ENCODE peak calls at places on chromosomes 6 and 20, in ten cellular contexts. A is cardiac septum, I is cerebellar cortex, C is NCI-H1105 treated with DMSO at 0.1 percent for 48 hours, R is NCI-H2171 treated with DMSO at 0.1 percent for 48 hours, X is fibroblast of the aortic adventitia, E is M059J, F is kidney glomerular epithelial cell, M is endothelial cell, Z is sigmoid colon. T is an unnamed sample.

GRCh38 chr6:53065266-53066058 is at the start of gene FBXO9:
- DNase-seq in A (peak), I (no peak), C (peak), R (peak), X (no peak), E (no peak), F (no peak), M (peak), Z (peak), T (peak)

GRCh38 chr6:67679566-67680296 is 955.4 kb upstream of the ADGRB3 start:
- DNase-seq in A (no peak), I (no peak), C (no peak), R (no peak), X (peak), E (peak), F (no peak), M (no peak), Z (no peak), T (no peak)

GRCh38 chr20:62706344-62706743 is 2.3 kb upstream of the NTSR1 start:
- DNase-seq in A (no peak), I (no peak), C (no peak), R (no peak), X (no peak), E (no peak), F (no peak), M (no peak), Z (no peak), T (no peak)

GRCh38 chr6:44238687-44239350 is 8.1 kb upstream of the HSP90AB1 start:
- DNase-seq in A (no peak), I (no peak), C (no peak), R (peak), X (no peak), E (no peak), F (no peak), M (no peak), Z (no peak), T (no peak)

GRCh38 chr6:118709859-118710350 is 58.5 kb upstream of the CEP85L start:
- DNase-seq in A (no peak), I (no peak), C (no peak), R (peak), X (no peak), E (peak), F (peak), M (peak), Z (no peak), T (no peak)

GRCh38 chr6:111722220-111722731 is 116.6 kb upstream of the TRAF3IP2 start:
- DNase-seq in A (no peak), I (no peak), C (no peak), R (no peak), X (peak), E (peak), F (peak), M (no peak), Z (no peak), T (no peak)

GRCh38 chr6:111210074-111210729 is 122.9 kb downstream of the SLC16A10 start:
- DNase-seq in A (no peak), I (peak), C (peak), R (peak), X (peak), E (peak), F (peak), M (peak), Z (no peak), T (peak)

GRCh38 chr20:44291754-44292153 is 19.2 kb downstream of the FITM2 start:
- DNase-seq in A (no peak), I (no peak), C (no peak), R (no peak), X (no peak), E (no peak), F (no peak), M (no peak), Z (no peak), T (no peak)

GRCh38 chr20:46588532-46589509 is 38.4 kb upstream of the OCSTAMP start:
- DNase-seq in A (no peak), I (no peak), C (no peak), R (no peak), X (no peak), E (no peak), F (no peak), M (no peak), Z (no peak), T (no peak)

GRCh38 chr6:154277578-154278128 is 79.0 kb downstream of the IPCEF1 start:
- DNase-seq in A (no peak), I (no peak), C (no peak), R (no peak), X (no peak), E (no peak), F (no peak), M (no peak), Z (no peak), T (no peak)

GRCh38 chr6:4351506-4351852 is 216.1 kb upstream of the ECI2 start:
- DNase-seq in A (no peak), I (no peak), C (no peak), R (no peak), X (no peak), E (no peak), F (no peak), M (no peak), Z (no peak), T (no peak)

GRCh38 chr6:43803783-43804549 is 34.0 kb downstream of the VEGFA start:
- DNase-seq in A (no peak), I (no peak), C (no peak), R (no peak), X (peak), E (peak), F (peak), M (no peak), Z (no peak), T (no peak)

GRCh38 chr6:161374971-161375873 is 101.4 kb upstream of the AGPAT4 start:
- DNase-seq in A (peak), I (peak), C (peak), R (no peak), X (peak), E (peak), F (no peak), M (peak), Z (peak), T (peak)

GRCh38 chr6:7730003-7730402 is 4.1 kb downstream of the BMP6 start:
- DNase-seq in A (no peak), I (no peak), C (no peak), R (no peak), X (no peak), E (peak), F (no peak), M (no peak), Z (no peak), T (no peak)

GRCh38 chr20:9835302-9835701 is 3.6 kb downstream of the PAK5 start:
- DNase-seq in A (no peak), I (peak), C (no peak), R (no peak), X (no peak), E (no peak), F (no peak), M (no peak), Z (no peak), T (no peak)

GRCh38 chr20:29878777-29879442 is 1378.6 kb upstream of the DEFB115 start:
- DNase-seq in A (peak), I (no peak), C (no peak), R (no peak), X (no peak), E (no peak), F (no peak), M (no peak), Z (peak), T (no peak)

GRCh38 chr6:32665621-32666140 is 776 bp downstream of the HLA-DQB1 start:
- DNase-seq in A (no peak), I (no peak), C (no peak), R (no peak), X (no peak), E (no peak), F (no peak), M (no peak), Z (no peak), T (no peak)

GRCh38 chr6:119858901-119859300 is 509.3 kb upstream of the MAN1A1 start:
- DNase-seq in A (no peak), I (no peak), C (no peak), R (no peak), X (peak), E (peak), F (peak), M (no peak), Z (no peak), T (no peak)

GRCh38 chr6:33427585-33428218 is 7.8 kb downstream of the SYNGAP1 start:
- DNase-seq in A (peak), I (peak), C (peak), R (no peak), X (no peak), E (peak), F (no peak), M (peak), Z (peak), T (peak)

T was measured in anterior cingulate cortex.